ENCODE peak calls at places on chromosome 3, in five cellular contexts. H is GM23338, U is breast epithelium, P is H1, F is transverse colon. Y is an unnamed sample.

GRCh38 chr3:165259518-165260193 is 63.5 kb upstream of the SLITRK3 start:
- DNase-seq in H (no peak), U (no peak), P (no peak), F (no peak), Y (no peak)

GRCh38 chr3:168624892-168625291 is 529.2 kb upstream of the GOLIM4 start:
- DNase-seq in H (peak), U (no peak), P (no peak), F (no peak), Y (no peak)

GRCh38 chr3:115784739-115785571 is 161.6 kb downstream of the GAP43 start:
- DNase-seq in H (no peak), U (no peak), P (no peak), F (no peak), Y (no peak)

GRCh38 chr3:14900881-14901873 is 46.2 kb upstream of the NR2C2 start:
- DNase-seq in H (no peak), U (no peak), P (no peak), F (no peak), Y (no peak)

GRCh38 chr3:78255403-78255802 is 1215.5 kb downstream of the ROBO2 start:
- DNase-seq in H (no peak), U (no peak), P (no peak), F (no peak), Y (no peak)

GRCh38 chr3:53255360-53255774 is 455 bp downstream of the TKT start:
- DNase-seq in H (no peak), U (no peak), P (no peak), F (peak), Y (peak)

GRCh38 chr3:78878011-78878410 is 889.8 kb downstream of the ROBO1 start:
- DNase-seq in H (no peak), U (no peak), P (no peak), F (no peak), Y (no peak)

GRCh38 chr3:158725348-158725966 is 6.8 kb downstream of the RARRES1 start:
- DNase-seq in H (no peak), U (peak), P (no peak), F (peak), Y (no peak)

GRCh38 chr3:187262360-187262759 is 29.2 kb downstream of the MASP1 start:
- DNase-seq in H (no peak), U (no peak), P (no peak), F (no peak), Y (no peak)

GRCh38 chr3:71581451-71581980 is 2.0 kb downstream of the FOXP1 start:
- DNase-seq in H (peak), U (no peak), P (peak), F (peak), Y (peak)

GRCh38 chr3:168249048-168249538 is 153.4 kb upstream of the GOLIM4 start:
- DNase-seq in H (no peak), U (no peak), P (no peak), F (no peak), Y (no peak)

GRCh38 chr3:124428372-124429128 is 301.7 kb upstream of the UMPS start:
- DNase-seq in H (no peak), U (no peak), P (no peak), F (no peak), Y (no peak)

GRCh38 chr3:135059580-135059979 is 264.5 kb downstream of the EPHB1 start:
- DNase-seq in H (no peak), U (no peak), P (no peak), F (no peak), Y (no peak)

GRCh38 chr3:192550356-192550755 is 177.0 kb downstream of the FGF12 start:
- DNase-seq in H (no peak), U (no peak), P (no peak), F (no peak), Y (no peak)
- H3K4me3 ChIP-seq in H (no peak), U (no peak), P (no peak), F (no peak), Y (no peak)

DNA sequence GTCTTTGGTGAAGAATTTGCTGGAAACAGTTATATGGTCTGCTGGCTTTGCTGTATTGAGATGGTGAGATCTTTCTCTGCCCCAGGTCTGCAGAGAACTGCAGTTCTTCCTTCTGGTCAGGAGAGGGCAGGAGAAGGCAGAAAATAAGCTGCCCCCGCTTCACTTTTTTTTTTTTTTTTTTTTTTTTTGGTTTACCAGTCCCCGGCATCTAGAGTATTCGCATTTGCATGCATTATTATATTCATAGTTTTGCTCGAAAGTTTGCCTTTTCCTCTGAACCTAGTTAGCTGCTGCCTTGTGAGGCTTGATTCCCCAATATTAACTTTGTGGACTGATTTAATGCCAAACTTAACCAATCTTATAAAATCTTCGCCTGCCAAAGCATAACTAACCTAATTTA is 10.6 kb upstream of the PARL start:
- DNase-seq in H (peak), U (no peak), P (no peak), F (peak), Y (no peak)
- TF ChIP-seq CTCF in H (peak), U (no peak), P (peak), F (peak), Y (peak)

DNA sequence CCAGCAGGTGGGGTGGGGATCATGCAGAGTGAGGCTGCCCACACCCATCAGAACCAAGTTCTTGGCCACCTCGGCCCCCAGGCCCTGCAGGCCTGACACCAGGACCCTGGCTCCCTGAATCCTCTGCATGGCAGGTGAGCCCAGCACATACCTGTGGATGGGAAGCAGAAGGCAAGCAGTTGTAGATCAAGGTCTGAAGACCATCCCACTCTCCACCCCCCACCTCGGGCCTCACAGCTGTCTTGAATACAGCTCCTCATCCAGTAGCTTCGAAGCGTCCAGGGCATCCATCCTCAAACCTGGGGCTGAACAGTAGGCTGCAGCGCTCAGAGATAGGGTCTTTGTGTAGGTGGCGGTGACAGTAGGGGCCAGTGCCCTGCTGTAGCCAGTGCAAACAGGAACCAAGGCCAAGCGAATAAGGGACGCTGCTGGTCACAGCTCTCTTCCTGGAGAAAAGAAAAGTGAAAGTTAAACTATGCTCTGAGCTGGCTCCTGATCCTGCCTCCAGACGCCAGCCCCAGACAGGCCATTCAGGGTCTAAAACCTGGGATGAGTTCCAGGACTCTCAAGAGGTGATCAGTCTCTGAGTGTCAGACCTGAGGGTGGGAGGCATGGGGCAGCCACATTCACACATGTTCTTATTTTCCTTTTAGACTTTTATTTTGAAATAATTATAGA is at the start of gene UBA7:
- DNase-seq in H (no peak), U (peak), P (no peak), F (peak), Y (peak)
- TF ChIP-seq POLR2AphosphoS5 in H (no peak), U (peak), P (no peak), F (no peak), Y (peak)

DNA sequence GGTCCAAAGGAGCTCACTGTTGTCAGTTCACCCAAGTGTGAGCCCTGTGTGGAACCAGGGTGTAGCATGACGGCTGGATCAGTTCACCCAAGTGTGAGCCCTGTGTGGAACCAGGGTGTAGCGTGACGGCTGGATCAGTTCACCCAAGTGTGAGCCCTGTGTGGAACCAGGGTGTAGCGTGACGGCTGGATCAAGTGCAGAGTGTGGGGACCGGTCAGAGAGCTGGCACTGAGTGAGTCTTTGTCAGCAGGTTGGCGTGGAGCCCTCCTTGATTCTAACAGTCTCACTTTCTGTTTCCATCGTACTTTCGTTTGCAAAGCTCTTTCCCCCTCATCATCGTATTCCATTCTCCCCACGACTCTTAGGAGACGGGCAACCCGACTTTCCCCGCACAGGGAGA is 57.9 kb upstream of the DLG1 start:
- DNase-seq in H (no peak), U (peak), P (no peak), F (peak), Y (no peak)
- H3K4me3 ChIP-seq in H (no peak), U (peak), P (no peak), F (no peak), Y (no peak)

DNA sequence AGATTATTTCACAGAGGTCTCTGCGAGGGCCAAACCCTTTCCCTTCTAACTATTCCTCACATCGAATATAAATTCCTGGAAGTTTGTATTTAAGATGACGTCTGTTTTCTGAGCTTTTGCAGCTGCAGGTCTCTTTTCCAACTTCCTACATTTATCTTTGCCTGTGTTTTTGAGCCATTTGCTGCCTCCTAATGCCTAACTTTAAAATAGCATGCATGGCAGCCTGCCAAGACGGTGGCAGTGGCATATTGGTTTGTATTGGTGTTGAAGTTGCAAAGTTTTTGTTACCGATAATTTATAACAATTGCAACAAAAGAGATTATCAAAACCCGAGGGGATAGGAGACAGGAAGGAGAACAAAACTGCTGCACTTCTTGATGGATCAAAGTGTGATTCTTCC is 187.1 kb upstream of the DNAJC19 start:
- DNase-seq in H (peak), U (peak), P (no peak), F (peak), Y (no peak)
- TF ChIP-seq CTCF in H (peak), U (no peak), P (peak), F (peak), Y (peak)

DNA sequence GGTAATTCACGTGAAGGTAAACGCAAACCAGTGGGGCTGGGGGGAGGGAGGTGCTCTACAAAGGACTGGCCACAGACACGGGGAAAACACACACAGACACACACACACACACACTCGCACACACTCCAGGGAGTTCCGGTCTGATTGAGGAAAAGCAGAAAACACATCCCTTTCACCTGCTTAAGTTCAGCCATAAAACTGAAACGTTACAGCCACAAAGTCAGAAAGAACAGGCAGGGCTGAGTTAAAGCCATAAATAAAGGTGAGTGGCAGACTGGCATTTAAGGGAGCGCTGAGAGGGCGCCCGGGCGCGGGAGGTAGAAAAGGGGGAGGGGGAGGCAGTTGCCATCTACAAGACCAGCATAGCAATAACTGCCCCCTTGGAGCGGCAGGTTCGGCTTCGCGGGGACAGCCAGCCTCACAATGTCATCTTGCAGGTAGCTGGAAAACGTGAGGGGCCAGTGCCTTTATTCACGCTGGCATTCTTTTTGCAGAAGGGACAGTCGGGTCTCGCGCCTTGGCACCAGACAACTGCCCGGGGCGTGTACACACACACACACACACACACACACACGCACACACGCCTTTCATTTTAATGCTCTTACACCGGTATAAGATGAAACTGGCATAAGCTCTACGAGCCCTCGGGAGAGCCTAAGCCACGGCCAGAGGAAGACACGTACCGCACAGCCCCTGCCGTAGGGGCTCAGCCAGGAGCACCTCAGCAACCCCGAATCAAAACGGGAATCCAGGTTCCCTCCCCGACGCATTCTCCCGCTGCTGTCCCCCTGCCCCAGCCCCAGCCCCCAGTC is 869 bp downstream of the TNIK start:
- DNase-seq in H (peak), U (peak), P (peak), F (peak), Y (peak)
- TF ChIP-seq POLR2AphosphoS5 in H (no peak), U (no peak), P (no peak), F (peak), Y (no peak)

GRCh38 chr3:197024881-197025735 is 4.5 kb downstream of the MELTF start:
- DNase-seq in H (no peak), U (peak), P (peak), F (no peak), Y (peak)

GRCh38 chr3:197027151-197027895 is 2.3 kb downstream of the MELTF start:
- DNase-seq in H (no peak), U (peak), P (peak), F (no peak), Y (no peak)

GRCh38 chr3:197027896-197028710 is 1.5 kb downstream of the MELTF start:
- DNase-seq in H (no peak), U (no peak), P (peak), F (no peak), Y (no peak)

GRCh38 chr3:197025736-197026480 is 3.7 kb downstream of the MELTF start:
- DNase-seq in H (no peak), U (peak), P (peak), F (no peak), Y (peak)

GRCh38 chr3:197026481-197026866 is 3.1 kb downstream of the MELTF start:
- DNase-seq in H (no peak), U (no peak), P (peak), F (no peak), Y (no peak)
- H3K4me3 ChIP-seq in H (no peak), U (no peak), P (no peak), F (no peak), Y (no peak)